ENCODE peak calls at places on chromosomes 3 and 15, in six cellular contexts. N, B, I, O, C and R are unnamed samples.

GRCh38 chr3:16865335-16865734 is 19.4 kb upstream of the PLCL2 start:
- DNase-seq in N (peak), B (no peak), I (no peak), O (no peak), C (no peak), R (peak)

GRCh38 chr3:11803977-11804903 is 42.4 kb downstream of the TAMM41 start:
- DNase-seq in N (peak), B (peak), I (peak), O (no peak), C (peak), R (peak)

GRCh38 chr3:181851063-181851462 is 139.3 kb downstream of the SOX2 start:
- DNase-seq in N (peak), B (no peak), I (no peak), O (no peak), C (no peak), R (no peak)

GRCh38 chr15:49991587-49991986 is 127.4 kb downstream of the ATP8B4 start:
- DNase-seq in N (no peak), B (no peak), I (no peak), O (no peak), C (no peak), R (no peak)

GRCh38 chr3:37174532-37175126 is at the start of gene LRRFIP2:
- DNase-seq in N (peak), B (no peak), I (no peak), O (no peak), C (peak), R (peak)

GRCh38 chr15:39016706-39017105 is 452.1 kb upstream of the RASGRP1 start:
- DNase-seq in N (peak), B (no peak), I (no peak), O (no peak), C (peak), R (peak)

GRCh38 chr3:186127463-186127862 is 18.6 kb upstream of the ETV5 start:
- DNase-seq in N (no peak), B (no peak), I (no peak), O (no peak), C (no peak), R (no peak)

GRCh38 chr3:55330756-55331155 is 156.3 kb downstream of the WNT5A start:
- DNase-seq in N (peak), B (no peak), I (no peak), O (no peak), C (peak), R (no peak)

GRCh38 chr3:98755601-98756000 is 7.5 kb upstream of the ST3GAL6 start:
- DNase-seq in N (no peak), B (no peak), I (no peak), O (no peak), C (no peak), R (no peak)

GRCh38 chr3:147191795-147192385 is 214.5 kb downstream of the ZIC4 start:
- DNase-seq in N (peak), B (peak), I (no peak), O (no peak), C (peak), R (peak)

GRCh38 chr3:105518201-105518600 is 151.5 kb downstream of the ALCAM start:
- DNase-seq in N (no peak), B (no peak), I (no peak), O (no peak), C (no peak), R (no peak)

GRCh38 chr15:80379671-80380070 is 24.5 kb upstream of the ARNT2 start:
- DNase-seq in N (peak), B (no peak), I (no peak), O (no peak), C (no peak), R (no peak)

GRCh38 chr3:42556089-42556632 is 25.6 kb downstream of the SEC22C start:
- DNase-seq in N (no peak), B (no peak), I (no peak), O (no peak), C (no peak), R (no peak)

GRCh38 chr15:54567408-54568040 is 589.3 kb downstream of the UNC13C start:
- DNase-seq in N (no peak), B (no peak), I (no peak), O (no peak), C (no peak), R (no peak)

GRCh38 chr3:61783993-61784718 is 222.8 kb downstream of the PTPRG start:
- DNase-seq in N (peak), B (no peak), I (no peak), O (no peak), C (peak), R (peak)

GRCh38 chr15:33188654-33189257 is 5.8 kb downstream of the FMN1 start:
- DNase-seq in N (no peak), B (no peak), I (no peak), O (no peak), C (no peak), R (no peak)

GRCh38 chr3:71702131-71703024 is 22.8 kb downstream of the EIF4E3 start:
- DNase-seq in N (no peak), B (no peak), I (no peak), O (no peak), C (no peak), R (no peak)

GRCh38 chr3:46974421-46975227 is 1.9 kb downstream of the CCDC12 start:
- DNase-seq in N (no peak), B (no peak), I (no peak), O (no peak), C (no peak), R (no peak)

GRCh38 chr15:34847598-34847997 is 52.2 kb upstream of the ACTC1 start:
- DNase-seq in N (no peak), B (no peak), I (no peak), O (no peak), C (no peak), R (no peak)

GRCh38 chr15:90266485-90266884 is 1.0 kb downstream of the NGRN start:
- DNase-seq in N (peak), B (no peak), I (peak), O (no peak), C (peak), R (no peak)

GRCh38 chr3:146019508-146019907 is 141.5 kb downstream of the PLOD2 start:
- DNase-seq in N (no peak), B (no peak), I (no peak), O (no peak), C (peak), R (peak)

GRCh38 chr3:43994594-43995077 is 247.1 kb upstream of the TOPAZ1 start:
- DNase-seq in N (no peak), B (no peak), I (no peak), O (no peak), C (no peak), R (no peak)

GRCh38 chr15:76401285-76401684 is 64.7 kb downstream of the ISL2 start:
- DNase-seq in N (no peak), B (no peak), I (no peak), O (no peak), C (peak), R (no peak)

GRCh38 chr3:108713801-108714200 is 43.4 kb downstream of the RETNLB start:
- DNase-seq in N (no peak), B (no peak), I (no peak), O (no peak), C (no peak), R (no peak)

GRCh38 chr3:106714400-106714799 is 662.8 kb upstream of the CCDC54 start:
- DNase-seq in N (peak), B (no peak), I (no peak), O (no peak), C (no peak), R (no peak)

GRCh38 chr3:100954990-100955389 is 38.2 kb downstream of the ABI3BP start:
- DNase-seq in N (peak), B (no peak), I (no peak), O (peak), C (peak), R (peak)

GRCh38 chr3:176286456-176287115 is 910.7 kb downstream of the TBL1XR1 start:
- DNase-seq in N (no peak), B (no peak), I (no peak), O (no peak), C (peak), R (peak)

GRCh38 chr3:159196316-159196715 is 394.5 kb downstream of the MFSD1 start:
- DNase-seq in N (peak), B (no peak), I (no peak), O (no peak), C (no peak), R (no peak)

GRCh38 chr3:129979891-129980290 is 5.4 kb downstream of the TRH start:
- DNase-seq in N (no peak), B (no peak), I (no peak), O (no peak), C (no peak), R (no peak)

GRCh38 chr15:78873796-78874761 is 1.4 kb downstream of the MORF4L1 start:
- DNase-seq in N (peak), B (no peak), I (no peak), O (no peak), C (peak), R (no peak)

GRCh38 chr3:48563382-48563918 is at the start of gene UCN2:
- DNase-seq in N (peak), B (no peak), I (no peak), O (no peak), C (peak), R (peak)

GRCh38 chr3:48561045-48561736 is 2.4 kb downstream of the UCN2 start:
- DNase-seq in N (peak), B (no peak), I (peak), O (peak), C (peak), R (peak)

GRCh38 chr3:48558446-48559134 is 2.0 kb upstream of the PFKFB4 start:
- DNase-seq in N (no peak), B (no peak), I (no peak), O (peak), C (no peak), R (no peak)

GRCh38 chr3:48562367-48563095 is 1.1 kb downstream of the UCN2 start:
- DNase-seq in N (no peak), B (no peak), I (no peak), O (no peak), C (no peak), R (no peak)

DNA sequence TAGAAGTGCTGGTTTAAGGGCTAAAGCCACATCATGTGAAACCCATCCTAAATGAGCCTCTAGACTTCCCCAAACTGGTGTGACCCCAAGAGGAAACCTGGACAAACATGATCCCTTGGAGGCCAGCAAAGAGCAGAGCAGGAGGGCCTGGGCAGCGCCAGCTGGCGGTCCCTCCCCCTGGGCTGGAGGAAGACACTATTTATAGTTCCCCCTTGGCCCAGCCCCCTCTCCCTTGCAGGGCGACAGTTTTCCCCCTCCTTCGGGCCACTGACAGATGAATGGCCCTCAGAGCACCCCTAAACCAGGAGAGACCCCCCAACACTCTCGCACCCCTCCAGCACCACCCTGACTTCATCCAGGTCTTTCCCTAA is 2.9 kb downstream of the UCN2 start:
- DNase-seq in N (peak), B (no peak), I (no peak), O (peak), C (no peak), R (no peak)
- H3K4me3 ChIP-seq in N (peak), B (no peak), I (peak), O (peak), C (peak), R (peak)

GRCh38 chr3:45137656-45138181 is 8.5 kb downstream of the CDCP1 start:
- DNase-seq in N (peak), B (no peak), I (no peak), O (no peak), C (no peak), R (no peak)
- TF ChIP-seq CTCF in N (no peak), B (no peak), I (no peak), O (no peak), C (no peak), R (no peak)

GRCh38 chr15:92974183-92974915 is 74.2 kb downstream of the CHD2 start:
- DNase-seq in N (no peak), B (no peak), I (no peak), O (no peak), C (no peak), R (no peak)
- H3K4me3 ChIP-seq in N (no peak), B (no peak), I (no peak), O (no peak), C (no peak), R (no peak)

GRCh38 chr3:127822836-127823589 is 698 bp upstream of the MGLL start:
- DNase-seq in N (peak), B (no peak), I (peak), O (peak), C (peak), R (no peak)
- TF ChIP-seq CTCF in N (no peak), B (peak), I (no peak), O (no peak), C (peak), R (no peak)